ENCODE peak calls at places on chromosomes 5 and 9, in five cellular contexts. I is prostate gland, H is endothelial cell of umbilical vein, G is heart left ventricle, E is body of pancreas. Q is an unnamed sample.

GRCh38 chr5:127950707-127951356 is 132.7 kb upstream of the SLC12A2 start:
- DNase-seq in I (peak), H (no peak), G (no peak), E (no peak), Q (no peak)

GRCh38 chr5:31397926-31398557 is 133.9 kb downstream of the DROSHA start:
- DNase-seq in I (no peak), H (peak), G (no peak), E (no peak), Q (no peak)

GRCh38 chr9:134433101-134433500 is 106.8 kb downstream of the RXRA start:
- DNase-seq in I (peak), H (peak), G (no peak), E (no peak), Q (peak)

GRCh38 chr5:42889311-42889933 is 77.7 kb upstream of the SELENOP start:
- DNase-seq in I (peak), H (peak), G (peak), E (peak), Q (peak)

GRCh38 chr5:156949424-156949823 is 13.6 kb downstream of the TIMD4 start:
- DNase-seq in I (no peak), H (no peak), G (no peak), E (no peak), Q (no peak)

GRCh38 chr5:10064546-10065215 is 185.0 kb downstream of the ATPSCKMT start:
- DNase-seq in I (no peak), H (no peak), G (no peak), E (no peak), Q (no peak)

GRCh38 chr9:92965759-92966517 is 18.6 kb downstream of the FGD3 start:
- DNase-seq in I (no peak), H (no peak), G (no peak), E (no peak), Q (no peak)

GRCh38 chr5:169696621-169697517 is 59.8 kb downstream of the DOCK2 start:
- DNase-seq in I (no peak), H (peak), G (no peak), E (no peak), Q (no peak)

GRCh38 chr9:129006328-129007034 is 21.6 kb downstream of the SH3GLB2 start:
- DNase-seq in I (peak), H (peak), G (peak), E (peak), Q (peak)

GRCh38 chr5:74200560-74200959 is 440.0 kb downstream of the ENC1 start:
- DNase-seq in I (no peak), H (no peak), G (no peak), E (no peak), Q (no peak)

GRCh38 chr9:70641631-70642030 is 227.2 kb upstream of the KLF9 start:
- DNase-seq in I (no peak), H (peak), G (no peak), E (no peak), Q (no peak)

GRCh38 chr5:140322751-140323731 is 20.1 kb upstream of the PFDN1 start:
- DNase-seq in I (peak), H (peak), G (peak), E (peak), Q (peak)

GRCh38 chr5:135204151-135204600 is 170.1 kb upstream of the PITX1 start:
- DNase-seq in I (no peak), H (peak), G (no peak), E (no peak), Q (no peak)

GRCh38 chr5:115542076-115542475 is 2.5 kb downstream of the FEM1C start:
- DNase-seq in I (no peak), H (peak), G (no peak), E (no peak), Q (no peak)

GRCh38 chr9:111458139-111459009 is 25.8 kb downstream of the ECPAS start:
- DNase-seq in I (no peak), H (peak), G (no peak), E (no peak), Q (no peak)

GRCh38 chr5:34519489-34520220 is 136.5 kb upstream of the RAI14 start:
- DNase-seq in I (no peak), H (peak), G (no peak), E (no peak), Q (no peak)

GRCh38 chr5:53037141-53037859 is 48.1 kb downstream of the ITGA2 start:
- DNase-seq in I (no peak), H (peak), G (no peak), E (no peak), Q (no peak)

GRCh38 chr5:143761663-143762062 is 50.3 kb upstream of the HMHB1 start:
- DNase-seq in I (no peak), H (no peak), G (no peak), E (no peak), Q (no peak)

GRCh38 chr5:142925795-142926194 is 155.6 kb downstream of the ARHGAP26 start:
- DNase-seq in I (peak), H (peak), G (no peak), E (peak), Q (peak)

GRCh38 chr5:118863345-118863744 is 125.0 kb downstream of the DTWD2 start:
- DNase-seq in I (no peak), H (no peak), G (no peak), E (no peak), Q (no peak)

GRCh38 chr9:97985058-97985861 is 2.1 kb downstream of the ANP32B start:
- DNase-seq in I (no peak), H (peak), G (no peak), E (peak), Q (peak)

GRCh38 chr9:134691695-134692572 is 50.3 kb downstream of the COL5A1 start:
- DNase-seq in I (no peak), H (no peak), G (no peak), E (no peak), Q (no peak)

GRCh38 chr5:127288676-127289075 is 1.9 kb upstream of the MEGF10 start:
- DNase-seq in I (no peak), H (no peak), G (no peak), E (no peak), Q (no peak)

GRCh38 chr9:33151007-33151557 is 16.1 kb downstream of the B4GALT1 start:
- DNase-seq in I (no peak), H (peak), G (peak), E (peak), Q (peak)

GRCh38 chr5:776862-777711 is 7.4 kb downstream of the ZDHHC11B start:
- DNase-seq in I (no peak), H (no peak), G (peak), E (no peak), Q (no peak)

GRCh38 chr5:90184764-90185163 is 224.8 kb downstream of the CETN3 start:
- DNase-seq in I (no peak), H (no peak), G (no peak), E (no peak), Q (no peak)

GRCh38 chr5:150443242-150444075 is 6.1 kb downstream of the RPS14 start:
- DNase-seq in I (no peak), H (no peak), G (no peak), E (no peak), Q (no peak)

GRCh38 chr9:82670726-82671125 is 392.2 kb downstream of the RASEF start:
- DNase-seq in I (no peak), H (no peak), G (no peak), E (no peak), Q (no peak)
- TF ChIP-seq POLR2A in I (no peak), H (no peak), G (no peak), E (no peak), Q (no peak)

GRCh38 chr5:95843733-95844223 is 21.3 kb upstream of the GLRX start:
- DNase-seq in I (peak), H (no peak), G (no peak), E (peak), Q (no peak)
- TF ChIP-seq POLR2A in I (no peak), H (no peak), G (no peak), E (no peak), Q (no peak)

DNA sequence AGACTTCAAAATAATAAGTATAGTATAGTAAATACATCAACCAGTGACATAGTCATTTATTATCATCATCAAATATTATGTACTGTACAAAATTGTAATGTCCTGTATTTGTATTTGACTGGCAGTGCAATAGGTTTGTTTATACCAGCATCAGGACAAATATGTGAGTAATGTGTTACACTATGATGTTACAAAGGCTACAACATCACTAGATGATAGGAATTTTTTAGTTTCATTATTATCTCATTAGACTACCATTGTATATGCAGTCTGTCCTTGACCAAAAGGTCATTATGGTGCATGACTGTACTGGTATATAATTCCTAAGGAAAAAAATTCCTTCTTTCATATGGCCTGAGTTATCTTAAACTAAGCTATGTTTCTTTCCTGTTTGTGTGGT is 63.6 kb upstream of the VCAN start:
- DNase-seq in I (no peak), H (no peak), G (no peak), E (no peak), Q (no peak)
- TF ChIP-seq POLR2A in I (no peak), H (no peak), G (no peak), E (no peak), Q (no peak)

DNA sequence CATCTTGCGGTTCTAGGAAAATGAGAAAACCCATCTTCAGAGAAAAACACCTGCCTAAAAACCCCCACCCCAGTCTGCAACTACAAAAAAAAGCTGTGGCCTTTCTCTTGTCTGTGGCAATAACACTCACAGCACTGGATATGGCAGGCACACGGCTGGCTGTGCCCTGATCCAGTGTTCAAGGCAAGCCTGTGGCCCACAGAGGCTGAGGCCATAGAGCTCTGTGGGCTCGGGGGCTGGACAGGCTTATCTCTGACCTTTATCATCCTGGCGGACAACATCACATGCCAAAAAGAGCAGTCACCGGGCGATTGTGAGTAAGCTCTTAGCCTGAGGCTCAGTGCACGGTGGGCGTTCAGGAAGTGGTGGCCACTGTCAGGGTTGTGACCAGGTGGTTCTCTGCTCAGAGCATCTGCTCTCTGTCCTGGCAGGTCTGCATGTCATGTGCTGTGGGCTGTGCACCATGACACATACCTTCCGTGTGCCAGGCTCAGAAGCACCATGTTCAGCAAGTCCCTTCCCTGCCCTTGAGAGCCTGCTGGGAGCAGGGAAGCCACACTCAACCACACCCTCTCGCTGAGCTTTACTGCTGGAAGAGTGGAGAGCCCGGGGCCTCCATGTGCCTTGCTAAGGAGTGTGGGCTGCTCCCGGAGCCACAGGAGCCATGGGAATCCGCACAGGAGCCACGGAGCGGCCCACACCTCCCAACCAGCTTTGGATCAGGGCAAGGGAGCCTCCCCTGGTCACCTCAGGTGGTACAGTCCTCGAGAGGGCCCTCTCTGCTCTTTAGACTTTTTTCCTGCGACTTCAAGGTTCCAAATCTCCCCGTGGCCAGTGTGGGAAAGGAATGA is 34.6 kb upstream of the WDR38 start:
- DNase-seq in I (no peak), H (no peak), G (peak), E (peak), Q (peak)
- TF ChIP-seq POLR2A in I (no peak), H (no peak), G (no peak), E (no peak), Q (peak)

Q was measured in H54.